ENCODE peak calls at places on chromosomes 5 and 9, in four cellular contexts. I, A, R and J are unnamed samples.

GRCh38 chr5:32126691-32127090 is 47.4 kb downstream of the GOLPH3 start:
- DNase-seq in I (no peak), A (no peak), R (no peak), J (no peak)

GRCh38 chr9:16726718-16727451 is 143.6 kb downstream of the BNC2 start:
- DNase-seq in I (peak; percentile 82), A (peak; percentile 82), R (no peak), J (no peak)

GRCh38 chr9:35757527-35758275 is 3.6 kb upstream of the MSMP start:
- DNase-seq in I (no peak), A (peak; percentile 72), R (peak; percentile 35), J (peak; percentile 41)

GRCh38 chr5:149062371-149063016 is 368 bp downstream of the SH3TC2 start:
- DNase-seq in I (no peak), A (no peak), R (peak; percentile 34), J (no peak)

GRCh38 chr5:14959443-14960119 is 88.0 kb upstream of the ANKH start:
- DNase-seq in I (no peak), A (no peak), R (peak; percentile 30), J (no peak)

GRCh38 chr9:109886617-109887016 is 106.6 kb downstream of the PALM2AKAP2 start:
- DNase-seq in I (no peak), A (no peak), R (no peak), J (no peak)

GRCh38 chr9:137614631-137615386 is 4.0 kb upstream of the EHMT1 start:
- DNase-seq in I (no peak), A (no peak), R (no peak), J (no peak)

GRCh38 chr9:107855164-107855563 is 365.6 kb upstream of the KLF4 start:
- DNase-seq in I (no peak), A (no peak), R (no peak), J (no peak)

GRCh38 chr9:8012986-8013385 is 213.4 kb upstream of the DMAC1 start:
- DNase-seq in I (no peak), A (no peak), R (no peak), J (no peak)

GRCh38 chr9:127178646-127179632 is 56.5 kb upstream of the ANGPTL2 start:
- DNase-seq in I (peak; percentile 20), A (no peak), R (no peak), J (no peak)

GRCh38 chr9:127904888-127905728 is 5.7 kb upstream of the ST6GALNAC6 start:
- DNase-seq in I (no peak), A (no peak), R (no peak), J (no peak)

GRCh38 chr9:32627394-32627954 is 8.0 kb downstream of the TAF1L start:
- DNase-seq in I (no peak), A (no peak), R (peak; percentile 21), J (no peak)

GRCh38 chr5:150579462-150580400 is 60.7 kb upstream of the SYNPO start:
- DNase-seq in I (no peak), A (no peak), R (no peak), J (no peak)

GRCh38 chr5:10891193-10891592 is 130.2 kb upstream of the DAP start:
- DNase-seq in I (no peak), A (no peak), R (no peak), J (no peak)

GRCh38 chr5:79464278-79464677 is 49.7 kb downstream of the HOMER1 start:
- DNase-seq in I (no peak), A (no peak), R (no peak), J (no peak)

GRCh38 chr9:92547356-92547755 is 11.6 kb upstream of the ECM2 start:
- DNase-seq in I (no peak), A (no peak), R (no peak), J (no peak)

GRCh38 chr9:110939053-110939452 is 99.2 kb downstream of the LPAR1 start:
- DNase-seq in I (no peak), A (no peak), R (no peak), J (no peak)

GRCh38 chr9:92989561-92989960 is 42.2 kb downstream of the FGD3 start:
- DNase-seq in I (no peak), A (no peak), R (peak; percentile 37), J (no peak)

GRCh38 chr5:1159341-1159675 is 42.1 kb upstream of the SLC6A19 start:
- DNase-seq in I (no peak), A (no peak), R (no peak), J (no peak)

GRCh38 chr9:122991370-122991830 is 42.1 kb upstream of the GPR21 start:
- DNase-seq in I (no peak), A (peak; percentile 37), R (peak; percentile 25), J (peak; percentile 60)

GRCh38 chr9:138043411-138044345 is 166.1 kb downstream of the CACNA1B start:
- DNase-seq in I (no peak), A (peak; percentile 14), R (no peak), J (no peak)

GRCh38 chr5:134458234-134458633 is 46.6 kb upstream of the CDKN2AIPNL start:
- DNase-seq in I (no peak), A (no peak), R (no peak), J (no peak)

GRCh38 chr5:147481857-147482256 is 28.0 kb downstream of the DPYSL3 start:
- DNase-seq in I (no peak), A (no peak), R (no peak), J (no peak)

GRCh38 chr5:18420711-18421110 is 786.5 kb downstream of the TAF11L14 start:
- DNase-seq in I (no peak), A (no peak), R (no peak), J (no peak)

GRCh38 chr5:162324356-162324755 is 256.8 kb downstream of the GABRG2 start:
- DNase-seq in I (no peak), A (no peak), R (no peak), J (no peak)

GRCh38 chr5:40603378-40603777 is 76.3 kb upstream of the PTGER4 start:
- DNase-seq in I (no peak), A (no peak), R (no peak), J (no peak)

DNA sequence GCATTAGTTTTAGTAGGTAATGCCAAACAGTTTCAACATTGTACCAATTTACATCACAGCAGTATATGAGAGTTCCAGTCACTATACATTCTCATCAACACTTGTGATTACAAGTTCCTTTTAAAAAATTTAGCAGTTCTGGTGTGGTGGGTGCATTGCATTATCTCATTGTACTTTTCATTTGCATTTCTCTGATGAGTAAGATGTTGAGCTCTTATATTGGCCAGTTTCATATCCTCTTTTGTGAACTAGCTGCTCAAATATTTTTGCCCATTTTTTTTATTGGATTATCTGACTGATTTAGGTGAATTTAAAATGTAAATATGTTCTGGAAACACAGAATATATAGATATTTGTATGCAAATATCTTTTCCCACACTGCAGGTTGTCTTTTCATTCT is 160.9 kb upstream of the NR3C1 start:
- DNase-seq in I (no peak), A (no peak), R (no peak), J (no peak)
- TF ChIP-seq FOXJ3 in I (no peak), A (no peak), R (no peak), J (no peak)

GRCh38 chr5:99929806-99930135 is 605.4 kb upstream of the FAM174A start:
- DNase-seq in I (no peak), A (no peak), R (no peak), J (no peak)
- TF ChIP-seq FOXJ3 in I (no peak), A (no peak), R (no peak), J (no peak)

GRCh38 chr5:86465052-86465838 is 152.5 kb upstream of the COX7C start:
- DNase-seq in I (no peak), A (no peak), R (no peak), J (no peak)
- TF ChIP-seq FOXJ3 in I (no peak), A (no peak), R (no peak), J (no peak)

DNA sequence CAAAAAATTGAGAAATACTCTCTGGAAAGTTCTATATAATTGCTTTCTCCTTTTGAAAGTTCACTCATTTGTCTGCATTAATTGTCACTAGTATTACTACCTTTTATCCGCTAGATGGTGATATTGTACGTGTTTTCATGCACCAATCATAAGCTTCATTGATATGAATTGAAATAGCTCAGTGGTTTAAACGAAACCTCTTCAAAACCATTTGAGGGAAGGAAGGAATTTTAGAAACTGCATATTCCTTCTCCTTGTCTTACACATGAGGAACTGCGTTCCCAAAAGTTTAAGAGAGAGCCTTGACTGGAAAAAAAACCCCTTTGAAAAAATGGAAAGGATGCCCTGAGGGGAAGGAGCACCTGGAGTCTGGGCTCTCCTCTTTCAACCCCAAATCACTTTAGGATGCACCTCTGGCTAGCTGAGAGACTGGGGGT is 98.6 kb downstream of the YTHDC2 start:
- DNase-seq in I (no peak), A (peak; percentile 53), R (peak; percentile 7), J (peak; percentile 50)
- TF ChIP-seq FOXJ3 in I (no peak), A (no peak), R (no peak), J (no peak)

DNA sequence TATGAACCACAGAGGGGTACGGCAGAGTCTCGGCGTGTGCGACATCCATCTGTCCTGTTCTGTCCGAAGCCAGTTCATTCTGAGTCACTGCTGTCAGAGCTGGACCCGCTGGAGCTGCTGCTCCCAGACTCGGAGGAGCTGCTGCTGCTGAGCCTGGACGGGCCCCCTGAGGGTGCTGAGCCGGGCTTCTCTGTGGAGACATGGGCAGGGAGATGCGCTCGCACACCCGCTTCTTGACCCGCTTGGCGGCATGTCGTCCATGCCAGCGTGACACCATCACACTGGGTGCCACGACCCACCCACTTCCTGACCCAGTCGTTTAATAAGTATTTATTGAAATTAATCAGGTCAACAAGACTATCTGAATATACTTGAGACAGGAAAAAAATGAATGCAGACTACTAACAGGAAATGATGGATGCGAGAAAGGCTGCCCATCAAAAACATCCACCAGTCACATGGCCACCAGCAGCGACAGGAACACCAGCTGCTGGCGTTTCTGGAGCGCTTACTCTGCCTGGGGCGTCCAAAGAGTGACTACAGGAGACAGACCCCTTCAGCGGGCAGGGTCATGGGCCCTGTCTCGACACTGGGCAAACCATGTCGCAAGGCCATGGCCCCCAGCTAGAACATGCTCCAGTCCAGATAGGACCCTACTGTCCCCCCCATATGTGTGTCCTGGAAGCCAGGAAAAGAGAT is 8.4 kb downstream of the BRD3OS start:
- DNase-seq in I (no peak), A (no peak), R (no peak), J (no peak)
- TF ChIP-seq FOXJ3 in I (no peak), A (no peak), R (no peak), J (no peak)

GRCh38 chr5:146068136-146068717 is 37.1 kb downstream of the PLAC8L1 start:
- DNase-seq in I (no peak), A (no peak), R (no peak), J (no peak)

GRCh38 chr5:146069780-146070099 is 35.6 kb downstream of the PLAC8L1 start:
- DNase-seq in I (no peak), A (no peak), R (no peak), J (no peak)

GRCh38 chr5:146066968-146067367 is 38.4 kb downstream of the PLAC8L1 start:
- DNase-seq in I (no peak), A (no peak), R (no peak), J (no peak)

GRCh38 chr5:146071171-146071570 is 34.2 kb downstream of the PLAC8L1 start:
- DNase-seq in I (no peak), A (no peak), R (no peak), J (no peak)

GRCh38 chr5:146068977-146069779 is 36.2 kb downstream of the PLAC8L1 start:
- DNase-seq in I (no peak), A (no peak), R (no peak), J (no peak)
- TF ChIP-seq FOXJ3 in I (no peak), A (no peak), R (no peak), J (no peak)

GRCh38 chr5:97112212-97112611 is 30.2 kb downstream of the LIX1 start:
- DNase-seq in I (no peak), A (no peak), R (no peak), J (no peak)
- TF ChIP-seq FOXJ3 in I (no peak), A (no peak), R (no peak), J (no peak)

DNA sequence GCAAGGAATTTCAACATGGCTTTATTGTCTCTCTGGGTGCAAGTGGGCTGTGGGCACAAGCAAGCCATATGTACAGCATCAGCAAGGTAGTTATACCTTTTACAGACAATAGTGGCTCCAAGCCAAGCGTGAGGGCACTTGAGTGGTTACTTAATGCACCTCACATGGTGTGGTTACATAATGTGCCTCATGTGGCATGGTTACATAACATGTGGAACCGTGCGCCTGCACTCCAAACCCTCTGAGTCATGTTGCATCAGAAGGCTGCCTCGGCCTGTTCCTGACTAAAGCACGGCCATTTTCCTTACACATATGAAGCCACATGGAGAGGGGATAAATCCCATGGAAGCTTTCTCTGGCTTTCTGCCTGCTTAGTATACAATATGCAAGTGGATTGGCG is 150.9 kb downstream of the OSTF1 start:
- DNase-seq in I (no peak), A (no peak), R (peak; percentile 42), J (no peak)
- TF ChIP-seq FOXJ3 in I (no peak), A (no peak), R (no peak), J (no peak)